ENCODE peak calls at places on chromosome 1, in seven cellular contexts. A is GM06990, Z is H54, T is D341Med, X is endothelial cell, E is EL, Y is HAP-1. J is an unnamed sample.

GRCh38 chr1:87334351-87335174 is 5.9 kb downstream of the LMO4 start:
- DNase-seq in T (peak), X (peak), Z (no peak), Y (no peak), A (peak), E (peak), J (peak)

GRCh38 chr1:78275456-78275855 is 215.3 kb upstream of the PTGFR start:
- DNase-seq in Y (no peak), Z (no peak), X (no peak), A (no peak), T (no peak), E (peak), J (no peak)

GRCh38 chr1:230744382-230744781 is 2.8 kb upstream of the CAPN9 start:
- DNase-seq in E (peak), T (no peak), Z (no peak), Y (no peak), A (no peak), X (no peak), J (no peak)

GRCh38 chr1:26744075-26744958 is 43.4 kb upstream of the PIGV start:
- DNase-seq in A (peak), E (peak), Y (no peak), T (peak), Z (peak), X (peak), J (no peak)

GRCh38 chr1:118947790-118948189 is 40.4 kb downstream of the TBX15 start:
- DNase-seq in Y (no peak), T (no peak), A (no peak), Z (peak), E (peak), X (no peak), J (no peak)

GRCh38 chr1:70333245-70333644 is 21.3 kb downstream of the ANKRD13C start:
- DNase-seq in Z (no peak), E (no peak), X (no peak), T (no peak), A (no peak), Y (no peak), J (no peak)

GRCh38 chr1:94697839-94698238 is 122.3 kb upstream of the SLC44A3 start:
- DNase-seq in X (no peak), T (no peak), E (no peak), Y (no peak), A (no peak), Z (no peak), J (no peak)

GRCh38 chr1:56958526-56958925 is 7.3 kb downstream of the C8B start:
- DNase-seq in A (no peak), Z (no peak), Y (no peak), X (no peak), T (no peak), E (peak), J (no peak)

GRCh38 chr1:211339631-211340041 is 13.0 kb downstream of the TRAF5 start:
- DNase-seq in A (no peak), T (no peak), Y (no peak), X (no peak), Z (no peak), E (no peak), J (no peak)

GRCh38 chr1:8169364-8170058 is 143.4 kb upstream of the ERRFI1 start:
- DNase-seq in T (peak), E (peak), Z (no peak), X (no peak), Y (no peak), A (peak), J (no peak)

GRCh38 chr1:158793604-158794003 is 12.6 kb upstream of the OR6N2 start:
- DNase-seq in E (no peak), T (no peak), Z (no peak), Y (no peak), A (no peak), X (peak), J (peak)

GRCh38 chr1:156705321-156705917 is at the start of gene CRABP2:
- DNase-seq in E (no peak), Z (no peak), A (no peak), T (peak), Y (peak), X (peak), J (no peak)

GRCh38 chr1:29356663-29357062 is 120.3 kb downstream of the PTPRU start:
- DNase-seq in A (no peak), X (no peak), E (no peak), Y (no peak), Z (no peak), T (no peak), J (no peak)

GRCh38 chr1:1282998-1283397 is 2.8 kb downstream of the SCNN1D start:
- DNase-seq in Z (no peak), E (peak), X (no peak), Y (no peak), T (no peak), A (no peak), J (no peak)

GRCh38 chr1:61853545-61853944 is 111.3 kb downstream of the PATJ start:
- DNase-seq in X (no peak), Y (peak), A (no peak), Z (no peak), E (peak), T (peak), J (no peak)

GRCh38 chr1:95309031-95309459 is 75.0 kb downstream of the RWDD3 start:
- DNase-seq in Z (peak), T (peak), A (no peak), E (peak), Y (peak), X (peak), J (no peak)